ENCODE peak calls at places on chromosome X, in five cellular contexts. One of them, this sample, is unnamed.

GRCh38 chrX:106611682-106612402 is at the start of gene RADX:
- DNase-seq in naive thymus-derived CD4-positive, alpha-beta T cell: peak
- DNase-seq in spleen: peak
- DNase-seq in A549: peak
- DNase-seq in aorta: peak
- DNase-seq in this sample: peak

GRCh38 chrX:143306991-143307965 is 210.0 kb downstream of the SPANXN3 start:
- DNase-seq in naive thymus-derived CD4-positive, alpha-beta T cell: no peak
- DNase-seq in spleen: no peak
- DNase-seq in A549: no peak
- DNase-seq in aorta: no peak
- DNase-seq in this sample: peak

GRCh38 chrX:7215842-7216241 is 67.9 kb upstream of the PUDP start:
- DNase-seq in naive thymus-derived CD4-positive, alpha-beta T cell: no peak
- DNase-seq in spleen: no peak
- DNase-seq in A549: no peak
- DNase-seq in aorta: no peak
- DNase-seq in this sample: peak

GRCh38 chrX:125205918-125206665 is 113.6 kb upstream of the TEX13C start:
- DNase-seq in naive thymus-derived CD4-positive, alpha-beta T cell: no peak
- DNase-seq in spleen: peak
- DNase-seq in A549: peak
- DNase-seq in aorta: no peak
- DNase-seq in this sample: no peak

GRCh38 chrX:10677490-10677889 is 57.1 kb upstream of the MID1 start:
- DNase-seq in naive thymus-derived CD4-positive, alpha-beta T cell: no peak
- DNase-seq in spleen: no peak
- DNase-seq in A549: no peak
- DNase-seq in aorta: peak
- DNase-seq in this sample: no peak

GRCh38 chrX:65985922-65986588 is 53.8 kb downstream of the VSIG4 start:
- DNase-seq in naive thymus-derived CD4-positive, alpha-beta T cell: peak
- DNase-seq in spleen: peak
- DNase-seq in A549: peak
- DNase-seq in aorta: no peak
- DNase-seq in this sample: peak

GRCh38 chrX:87402256-87402655 is 115.3 kb upstream of the KLHL4 start:
- DNase-seq in naive thymus-derived CD4-positive, alpha-beta T cell: no peak
- DNase-seq in spleen: no peak
- DNase-seq in A549: no peak
- DNase-seq in aorta: no peak
- DNase-seq in this sample: no peak

GRCh38 chrX:41300758-41301437 is 33.1 kb upstream of the DDX3X start:
- DNase-seq in naive thymus-derived CD4-positive, alpha-beta T cell: no peak
- DNase-seq in spleen: no peak
- DNase-seq in A549: peak
- DNase-seq in aorta: no peak
- DNase-seq in this sample: no peak

GRCh38 chrX:108001218-108001814 is 19.1 kb upstream of the TEX13B start:
- DNase-seq in naive thymus-derived CD4-positive, alpha-beta T cell: peak
- DNase-seq in spleen: no peak
- DNase-seq in A549: peak
- DNase-seq in aorta: no peak
- DNase-seq in this sample: no peak

GRCh38 chrX:153665726-153666306 is 7.8 kb downstream of the PNCK start:
- DNase-seq in naive thymus-derived CD4-positive, alpha-beta T cell: no peak
- DNase-seq in spleen: no peak
- DNase-seq in A549: no peak
- DNase-seq in aorta: no peak
- DNase-seq in this sample: no peak

GRCh38 chrX:153635788-153636668 is 11.0 kb upstream of the DUSP9 start:
- DNase-seq in naive thymus-derived CD4-positive, alpha-beta T cell: no peak
- DNase-seq in spleen: peak
- DNase-seq in A549: peak
- DNase-seq in aorta: peak
- DNase-seq in this sample: no peak

GRCh38 chrX:69070949-69071650 is 94.2 kb downstream of the PJA1 start:
- DNase-seq in naive thymus-derived CD4-positive, alpha-beta T cell: no peak
- DNase-seq in spleen: peak
- DNase-seq in A549: no peak
- DNase-seq in aorta: peak
- DNase-seq in this sample: no peak

GRCh38 chrX:133391116-133391515 is 24.2 kb downstream of the GPC4 start:
- DNase-seq in naive thymus-derived CD4-positive, alpha-beta T cell: no peak
- DNase-seq in spleen: no peak
- DNase-seq in A549: no peak
- DNase-seq in aorta: no peak
- DNase-seq in this sample: no peak

GRCh38 chrX:119421306-119421705 is 22.2 kb downstream of the SLC25A43 start:
- DNase-seq in naive thymus-derived CD4-positive, alpha-beta T cell: no peak
- DNase-seq in spleen: no peak
- DNase-seq in A549: no peak
- DNase-seq in aorta: no peak
- DNase-seq in this sample: no peak

GRCh38 chrX:50100188-50100587 is 100.6 kb downstream of the AKAP4 start:
- DNase-seq in naive thymus-derived CD4-positive, alpha-beta T cell: no peak
- DNase-seq in spleen: no peak
- DNase-seq in A549: peak
- DNase-seq in aorta: no peak
- DNase-seq in this sample: peak

GRCh38 chrX:66030505-66031317 is 9.2 kb downstream of the VSIG4 start:
- DNase-seq in naive thymus-derived CD4-positive, alpha-beta T cell: no peak
- DNase-seq in spleen: no peak
- DNase-seq in A549: peak
- DNase-seq in aorta: no peak
- DNase-seq in this sample: peak

GRCh38 chrX:114065612-114066178 is 518.2 kb upstream of the HTR2C start:
- DNase-seq in naive thymus-derived CD4-positive, alpha-beta T cell: no peak
- DNase-seq in spleen: no peak
- DNase-seq in A549: no peak
- DNase-seq in aorta: no peak
- DNase-seq in this sample: no peak

DNA sequence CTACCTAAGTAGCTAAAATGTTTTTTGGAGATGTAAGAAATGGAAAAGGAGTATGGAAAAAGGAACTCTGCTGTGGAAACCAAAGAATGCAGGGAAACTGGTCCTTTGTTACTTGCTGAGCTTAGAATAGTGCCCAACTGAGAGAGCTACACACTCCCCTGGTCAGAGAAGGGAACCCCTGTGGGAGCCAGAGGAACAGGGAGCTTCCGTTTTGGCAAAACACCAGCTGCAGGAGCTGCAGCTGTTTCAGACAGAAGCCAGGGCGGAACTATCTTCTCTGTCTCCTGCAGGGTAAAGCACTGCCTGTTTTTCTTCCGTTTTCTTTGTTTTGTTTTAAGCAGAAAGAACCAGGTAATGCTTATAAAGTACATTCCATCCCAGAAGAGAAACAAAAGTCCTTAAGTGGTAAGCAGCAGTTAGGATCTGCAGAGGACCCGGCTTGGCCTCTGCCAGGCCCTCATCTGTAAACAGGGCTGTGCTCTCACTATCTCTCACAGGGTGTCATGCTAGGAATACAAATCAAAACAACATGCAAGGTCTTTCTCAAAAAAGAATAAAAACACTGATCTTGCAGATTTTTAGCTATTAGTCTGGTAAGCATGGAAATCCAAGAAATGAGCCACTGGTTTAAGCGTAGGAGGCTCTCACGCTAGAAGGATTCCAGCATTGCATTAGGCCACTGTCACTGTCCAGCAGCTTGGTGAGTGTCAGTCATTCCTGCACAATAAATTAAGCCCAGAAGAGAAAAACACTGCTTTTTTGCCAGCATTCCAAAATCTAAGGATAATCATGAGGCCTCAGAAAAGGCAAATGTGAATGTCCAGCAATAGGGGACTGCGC is 76.1 kb downstream of the CHST7 start:
- DNase-seq in naive thymus-derived CD4-positive, alpha-beta T cell: no peak
- DNase-seq in spleen: no peak
- DNase-seq in A549: no peak
- DNase-seq in aorta: peak
- DNase-seq in this sample: no peak
- H3K27ac ChIP-seq in naive thymus-derived CD4-positive, alpha-beta T cell: no peak
- H3K27ac ChIP-seq in spleen: peak
- H3K27ac ChIP-seq in A549: no peak
- H3K27ac ChIP-seq in aorta: no peak
- H3K27ac ChIP-seq in this sample: peak

DNA sequence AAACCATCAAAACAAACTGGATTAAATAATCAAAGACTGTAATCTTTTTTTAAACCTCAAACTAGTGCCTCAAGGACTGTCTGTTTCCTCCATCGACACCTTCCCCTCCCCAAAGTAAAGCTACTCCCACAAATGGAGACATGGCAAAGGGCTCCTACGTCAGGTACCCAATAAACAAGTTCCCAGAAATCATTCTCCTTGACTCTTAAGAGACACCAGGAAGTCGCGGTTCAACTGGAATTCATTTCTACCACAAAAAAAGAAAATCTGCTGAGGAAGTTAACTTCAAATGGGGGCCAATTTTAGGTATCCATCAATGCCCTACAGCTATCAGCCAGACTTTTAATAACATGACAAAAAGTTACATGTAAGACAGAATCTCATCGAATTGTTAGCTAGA is 2.5 kb downstream of the RPS4X start:
- DNase-seq in naive thymus-derived CD4-positive, alpha-beta T cell: no peak
- DNase-seq in spleen: no peak
- DNase-seq in A549: no peak
- DNase-seq in aorta: no peak
- DNase-seq in this sample: no peak
- H3K27ac ChIP-seq in naive thymus-derived CD4-positive, alpha-beta T cell: peak
- H3K27ac ChIP-seq in spleen: peak
- H3K27ac ChIP-seq in A549: peak
- H3K27ac ChIP-seq in aorta: no peak
- H3K27ac ChIP-seq in this sample: no peak

DNA sequence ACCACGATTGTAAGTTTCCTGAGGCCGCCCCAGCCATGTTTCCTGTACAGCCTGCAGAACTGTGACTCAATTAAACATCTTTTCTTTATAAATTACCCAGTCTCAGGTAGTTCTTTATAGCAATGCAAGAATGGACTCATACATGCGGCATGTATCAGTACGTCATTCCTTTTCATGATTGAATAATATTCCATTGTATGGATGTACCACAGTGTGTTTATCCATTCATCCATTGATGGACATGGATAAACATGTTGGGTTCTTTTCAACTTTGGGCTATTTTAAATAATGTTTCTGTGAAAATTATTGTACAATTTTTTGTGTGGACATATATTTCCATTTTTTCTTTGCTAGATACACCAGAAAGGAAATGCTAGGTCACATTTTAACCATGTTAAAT is 99.2 kb upstream of the IGSF1 start:
- DNase-seq in naive thymus-derived CD4-positive, alpha-beta T cell: no peak
- DNase-seq in spleen: no peak
- DNase-seq in A549: no peak
- DNase-seq in aorta: no peak
- DNase-seq in this sample: no peak
- H3K27ac ChIP-seq in naive thymus-derived CD4-positive, alpha-beta T cell: no peak
- H3K27ac ChIP-seq in spleen: no peak
- H3K27ac ChIP-seq in A549: no peak
- H3K27ac ChIP-seq in aorta: no peak
- H3K27ac ChIP-seq in this sample: no peak

GRCh38 chrX:23333842-23334535 is 660 bp upstream of the PTCHD1 start:
- DNase-seq in naive thymus-derived CD4-positive, alpha-beta T cell: no peak
- DNase-seq in spleen: no peak
- DNase-seq in A549: no peak
- DNase-seq in aorta: no peak
- DNase-seq in this sample: no peak
- H3K27ac ChIP-seq in naive thymus-derived CD4-positive, alpha-beta T cell: no peak
- H3K27ac ChIP-seq in spleen: no peak
- H3K27ac ChIP-seq in A549: no peak
- H3K27ac ChIP-seq in aorta: no peak
- H3K27ac ChIP-seq in this sample: no peak

GRCh38 chrX:150167482-150168324 is 195.4 kb upstream of the MAMLD1 start:
- DNase-seq in naive thymus-derived CD4-positive, alpha-beta T cell: no peak
- DNase-seq in spleen: no peak
- DNase-seq in A549: peak
- DNase-seq in aorta: no peak
- DNase-seq in this sample: no peak

GRCh38 chrX:150164971-150165605 is 198.0 kb upstream of the MAMLD1 start:
- DNase-seq in naive thymus-derived CD4-positive, alpha-beta T cell: no peak
- DNase-seq in spleen: no peak
- DNase-seq in A549: no peak
- DNase-seq in aorta: no peak
- DNase-seq in this sample: peak

GRCh38 chrX:150163956-150164726 is 199.0 kb upstream of the MAMLD1 start:
- DNase-seq in naive thymus-derived CD4-positive, alpha-beta T cell: no peak
- DNase-seq in spleen: no peak
- DNase-seq in A549: no peak
- DNase-seq in aorta: no peak
- DNase-seq in this sample: no peak

GRCh38 chrX:150163181-150163930 is 199.8 kb upstream of the MAMLD1 start:
- DNase-seq in naive thymus-derived CD4-positive, alpha-beta T cell: no peak
- DNase-seq in spleen: no peak
- DNase-seq in A549: no peak
- DNase-seq in aorta: no peak
- DNase-seq in this sample: no peak

DNA sequence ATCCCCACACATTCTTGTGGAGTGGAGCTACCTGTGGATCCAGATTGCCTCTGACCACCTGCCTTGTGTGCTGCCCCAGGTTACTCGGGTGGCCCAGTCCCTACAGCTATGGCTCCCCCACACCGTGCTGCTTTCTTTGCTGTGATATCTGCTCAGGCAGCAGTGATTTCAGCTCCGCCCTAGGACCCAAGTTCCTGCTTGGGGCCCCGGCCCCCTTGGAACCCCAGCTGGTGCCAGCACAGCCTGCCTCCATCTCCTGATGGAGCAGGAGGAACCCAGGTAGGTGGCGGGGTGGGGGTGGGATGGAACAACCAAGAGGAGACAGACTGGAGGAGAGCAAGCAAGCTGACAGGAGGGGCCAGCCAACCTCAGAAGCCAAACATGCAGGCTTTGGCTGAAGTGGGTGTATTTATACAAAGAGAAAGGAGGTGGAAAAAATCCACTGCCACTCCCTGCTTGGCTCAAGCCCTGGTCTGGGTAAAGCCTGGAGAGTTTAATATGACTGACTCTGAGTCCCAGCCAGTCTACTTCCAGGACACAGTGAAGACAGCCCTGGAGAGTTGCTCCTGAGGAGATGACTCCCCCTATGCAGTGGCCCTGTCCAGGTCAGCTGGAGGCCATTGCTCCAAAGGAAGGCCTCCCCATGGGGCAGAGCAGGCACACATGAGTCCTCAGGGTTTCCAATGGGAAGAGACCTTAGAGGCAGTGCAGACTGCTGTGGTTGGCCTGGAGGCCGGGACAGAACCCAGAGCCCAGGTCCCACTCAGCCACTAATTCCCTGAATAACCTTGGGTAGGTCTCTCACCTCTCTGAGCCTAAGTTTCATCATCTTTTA is 197.1 kb upstream of the MAMLD1 start:
- DNase-seq in naive thymus-derived CD4-positive, alpha-beta T cell: no peak
- DNase-seq in spleen: no peak
- DNase-seq in A549: no peak
- DNase-seq in aorta: no peak
- DNase-seq in this sample: no peak
- H3K27ac ChIP-seq in naive thymus-derived CD4-positive, alpha-beta T cell: no peak
- H3K27ac ChIP-seq in spleen: no peak
- H3K27ac ChIP-seq in A549: peak
- H3K27ac ChIP-seq in aorta: no peak
- H3K27ac ChIP-seq in this sample: no peak

This sample was measured in trophoblast cell.